ENCODE peak calls at places on chromosomes 5 and 9, in four cellular contexts. R is HL-60, V is GM12878, F is K562. A is an unnamed sample.

GRCh38 chr9:133090752-133091325 is 29.1 kb downstream of the CEL start:
- DNase-seq in R (no peak), V (no peak), F (no peak), A (no peak)

GRCh38 chr9:114512337-114512874 is 7.1 kb upstream of the WHRN start:
- DNase-seq in R (no peak), V (no peak), F (no peak), A (no peak)

GRCh38 chr9:38142201-38142600 is 73.2 kb upstream of the SHB start:
- DNase-seq in R (no peak), V (no peak), F (no peak), A (no peak)

GRCh38 chr5:56900395-56900794 is 9.0 kb upstream of the SETD9 start:
- DNase-seq in R (no peak), V (no peak), F (no peak), A (no peak)

GRCh38 chr9:124776952-124777645 is at the start of gene OLFML2A:
- DNase-seq in R (no peak), V (no peak), F (no peak), A (peak)

GRCh38 chr5:43602818-43603534 is at the start of gene NNT:
- DNase-seq in R (peak), V (no peak), F (peak), A (peak)

GRCh38 chr5:59832577-59833301 is 60.8 kb downstream of the PDE4D start:
- DNase-seq in R (no peak), V (no peak), F (no peak), A (no peak)

GRCh38 chr5:14212838-14213237 is 69.7 kb downstream of the TRIO start:
- DNase-seq in R (no peak), V (peak), F (no peak), A (no peak)

GRCh38 chr9:134568116-134568515 is 73.5 kb upstream of the COL5A1 start:
- DNase-seq in R (no peak), V (no peak), F (no peak), A (no peak)

GRCh38 chr9:24766081-24766480 is 220.4 kb upstream of the IZUMO3 start:
- DNase-seq in R (no peak), V (no peak), F (no peak), A (no peak)

GRCh38 chr5:125476888-125477585 is 730.6 kb upstream of the ZNF608 start:
- DNase-seq in R (no peak), V (no peak), F (no peak), A (no peak)

GRCh38 chr5:149797897-149798296 is 67.8 kb downstream of the PPARGC1B start:
- DNase-seq in R (no peak), V (no peak), F (no peak), A (no peak)

GRCh38 chr5:149799965-149800516 is 69.9 kb downstream of the PPARGC1B start:
- DNase-seq in R (no peak), V (no peak), F (peak), A (no peak)

GRCh38 chr5:149800563-149801103 is 70.5 kb downstream of the PPARGC1B start:
- DNase-seq in R (no peak), V (no peak), F (no peak), A (no peak)

GRCh38 chr5:149798466-149798865 is 68.4 kb downstream of the PPARGC1B start:
- DNase-seq in R (no peak), V (no peak), F (peak), A (no peak)

GRCh38 chr5:149799119-149799623 is 69.1 kb downstream of the PPARGC1B start:
- DNase-seq in R (no peak), V (no peak), F (peak), A (no peak)
- TF ChIP-seq SPI1 in R (no peak), V (no peak), F (no peak), A (no peak)

GRCh38 chr5:127934791-127935256 is 148.7 kb upstream of the SLC12A2 start:
- DNase-seq in R (no peak), V (no peak), F (no peak), A (no peak)
- TF ChIP-seq SPI1 in R (no peak), V (no peak), F (no peak), A (no peak)

GRCh38 chr9:130137081-130137869 is 34.9 kb upstream of the NCS1 start:
- DNase-seq in R (no peak), V (no peak), F (peak), A (no peak)

GRCh38 chr9:130138791-130139190 is 33.4 kb upstream of the NCS1 start:
- DNase-seq in R (no peak), V (no peak), F (peak), A (no peak)

GRCh38 chr9:130140701-130141100 is 31.5 kb upstream of the NCS1 start:
- DNase-seq in R (no peak), V (no peak), F (no peak), A (no peak)

GRCh38 chr9:130139251-130139650 is 33.0 kb upstream of the NCS1 start:
- DNase-seq in R (no peak), V (no peak), F (no peak), A (no peak)

GRCh38 chr9:130137870-130138653 is 34.1 kb upstream of the NCS1 start:
- DNase-seq in R (peak), V (no peak), F (peak), A (no peak)
- TF ChIP-seq SPI1 in R (no peak), V (no peak), F (no peak), A (no peak)

GRCh38 chr9:127129718-127130085 is 7.3 kb upstream of the ANGPTL2 start:
- DNase-seq in R (no peak), V (no peak), F (no peak), A (no peak)

GRCh38 chr9:127126981-127127380 is 4.5 kb upstream of the ANGPTL2 start:
- DNase-seq in R (no peak), V (no peak), F (no peak), A (no peak)

GRCh38 chr9:127130235-127130634 is 7.8 kb upstream of the ANGPTL2 start:
- DNase-seq in R (no peak), V (no peak), F (no peak), A (no peak)

GRCh38 chr9:127129073-127129717 is 6.8 kb upstream of the ANGPTL2 start:
- DNase-seq in R (no peak), V (no peak), F (peak), A (no peak)

DNA sequence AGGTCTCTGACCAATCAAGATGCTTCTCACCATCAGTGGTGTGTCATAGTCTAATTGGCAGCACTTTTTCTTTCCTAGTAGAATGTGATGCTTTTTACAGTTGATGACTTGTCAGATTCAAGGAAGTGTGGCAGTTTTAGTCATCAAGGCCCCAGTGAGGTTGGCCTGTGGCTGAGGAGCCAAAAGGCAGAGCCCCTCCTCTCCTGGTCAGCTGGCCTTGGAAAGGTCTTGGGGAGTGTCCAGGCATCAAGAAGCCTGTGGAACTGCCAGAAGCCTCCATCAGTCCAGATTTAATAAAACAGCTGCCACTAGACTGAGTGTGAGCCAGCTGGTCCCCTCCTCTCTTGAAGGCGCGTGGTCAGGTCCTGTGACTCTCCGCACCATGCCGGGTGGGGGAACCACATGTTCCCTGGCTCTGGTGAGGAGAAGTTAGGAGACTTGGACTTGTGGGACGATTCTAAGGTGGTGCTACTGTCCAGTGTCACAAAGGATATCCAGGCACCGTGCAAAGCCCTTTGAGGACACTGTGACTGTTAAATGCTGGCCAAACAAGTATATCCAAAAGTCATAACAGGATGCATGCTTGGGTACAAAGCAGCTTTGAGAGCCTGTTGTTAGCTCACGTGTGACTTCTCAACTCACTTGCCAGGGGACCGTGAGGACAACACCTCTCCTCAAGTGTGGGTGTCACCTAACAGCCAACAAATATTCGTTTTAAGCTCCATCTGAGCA is 6.1 kb upstream of the ANGPTL2 start:
- DNase-seq in R (no peak), V (no peak), F (no peak), A (no peak)
- TF ChIP-seq SPI1 in R (no peak), V (no peak), F (no peak), A (no peak)

GRCh38 chr5:134027203-134027582 is 22.4 kb upstream of the VDAC1 start:
- DNase-seq in R (no peak), V (no peak), F (no peak), A (no peak)

GRCh38 chr5:134026521-134027202 is 21.9 kb upstream of the VDAC1 start:
- DNase-seq in R (no peak), V (no peak), F (peak), A (peak)

GRCh38 chr5:134028496-134028895 is 23.7 kb upstream of the VDAC1 start:
- DNase-seq in R (no peak), V (no peak), F (no peak), A (no peak)

GRCh38 chr5:134025786-134026185 is 21.0 kb upstream of the VDAC1 start:
- DNase-seq in R (no peak), V (no peak), F (no peak), A (no peak)

DNA sequence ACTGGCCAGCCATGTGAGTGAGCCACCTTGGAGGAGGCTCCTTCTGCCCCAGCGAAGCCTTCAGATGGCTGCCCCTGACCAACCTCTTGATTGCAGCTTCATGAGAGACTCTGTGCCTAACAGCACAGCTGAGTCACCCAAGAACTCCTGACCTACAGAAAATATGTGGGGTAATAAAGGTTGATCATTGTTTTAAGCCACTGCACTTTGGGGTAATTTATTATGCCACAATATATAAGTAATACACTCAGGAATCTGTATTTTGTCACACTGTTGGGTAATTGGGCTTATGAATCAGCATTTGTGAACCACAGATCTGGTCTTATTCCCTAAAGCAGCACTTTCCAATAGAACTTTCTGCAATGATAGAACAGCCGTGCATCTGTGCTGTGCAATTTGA is 24.4 kb upstream of the VDAC1 start:
- DNase-seq in R (no peak), V (no peak), F (no peak), A (no peak)
- TF ChIP-seq SPI1 in R (no peak), V (no peak), F (no peak), A (no peak)

DNA sequence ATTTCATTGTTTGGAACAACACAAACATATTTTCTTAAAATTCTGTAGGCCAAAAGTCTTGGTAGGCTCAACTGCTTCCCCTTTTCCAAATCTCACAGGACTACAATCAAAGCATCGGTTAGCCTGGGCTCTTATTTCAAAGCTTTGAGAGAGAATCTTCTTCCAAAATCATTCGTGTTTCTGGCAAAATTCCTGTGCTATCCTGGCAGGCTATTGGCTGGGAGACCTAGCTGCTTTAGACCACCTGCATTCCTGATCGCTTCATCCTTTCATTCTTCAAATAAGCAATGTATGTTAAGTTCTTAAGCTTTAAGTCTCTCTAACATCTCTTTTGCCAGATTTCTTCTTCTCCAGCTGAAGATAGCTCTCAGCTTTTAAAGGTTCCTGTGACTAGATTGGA is 629.9 kb upstream of the CDH18 start:
- DNase-seq in R (no peak), V (no peak), F (no peak), A (no peak)
- TF ChIP-seq SPI1 in R (no peak), V (no peak), F (no peak), A (no peak)

GRCh38 chr5:61746836-61747575 is 414.9 kb downstream of the ZSWIM6 start:
- DNase-seq in R (no peak), V (no peak), F (no peak), A (no peak)

GRCh38 chr5:61748651-61749050 is 416.6 kb downstream of the ZSWIM6 start:
- DNase-seq in R (no peak), V (no peak), F (no peak), A (no peak)

DNA sequence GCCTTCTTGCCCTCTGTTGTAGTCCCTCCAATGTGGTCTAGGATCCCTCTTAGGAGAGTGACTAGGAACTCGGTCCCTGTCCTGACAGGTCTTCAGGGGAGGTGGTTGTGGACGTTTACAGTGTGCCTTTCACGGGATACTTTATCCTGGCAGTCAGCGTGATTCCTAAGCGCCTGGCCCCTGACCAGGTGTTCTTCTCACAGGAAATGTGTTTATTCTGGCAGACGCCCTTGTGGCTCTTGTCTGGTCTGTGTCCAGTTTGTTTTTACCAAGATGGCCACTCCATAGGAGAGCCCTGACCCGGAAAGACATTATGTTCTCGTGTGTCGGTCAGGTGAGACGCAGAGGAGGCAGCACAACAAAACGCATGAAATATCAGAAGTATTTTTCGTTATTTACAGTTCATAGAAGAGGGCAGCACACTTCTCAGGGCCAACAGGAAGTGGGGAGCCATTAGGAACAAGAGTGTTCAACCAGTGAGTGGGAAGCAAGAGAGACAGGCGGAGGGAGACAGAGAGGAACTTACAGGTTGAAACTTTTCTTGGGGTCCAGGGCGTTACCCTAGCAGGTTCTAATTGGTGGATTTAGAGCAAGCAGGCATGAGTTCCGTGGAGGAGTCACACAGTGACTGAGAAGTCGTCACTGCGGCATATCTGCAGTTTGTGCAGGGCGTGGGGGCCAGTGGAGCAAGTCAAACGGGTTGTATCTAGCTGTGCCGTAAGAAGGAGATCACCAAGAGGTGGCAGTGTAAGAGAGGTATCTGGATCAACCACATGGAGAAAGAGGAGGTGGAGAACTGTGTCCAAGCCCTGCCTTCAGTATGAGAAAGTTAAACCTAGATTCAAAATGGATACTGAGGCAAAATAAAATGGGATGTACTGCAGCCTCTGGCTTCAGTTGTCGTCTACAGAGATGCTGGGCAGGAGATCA is 412.9 kb downstream of the ZSWIM6 start:
- DNase-seq in R (no peak), V (no peak), F (peak), A (no peak)
- TF ChIP-seq SPI1 in R (no peak), V (no peak), F (no peak), A (no peak)

DNA sequence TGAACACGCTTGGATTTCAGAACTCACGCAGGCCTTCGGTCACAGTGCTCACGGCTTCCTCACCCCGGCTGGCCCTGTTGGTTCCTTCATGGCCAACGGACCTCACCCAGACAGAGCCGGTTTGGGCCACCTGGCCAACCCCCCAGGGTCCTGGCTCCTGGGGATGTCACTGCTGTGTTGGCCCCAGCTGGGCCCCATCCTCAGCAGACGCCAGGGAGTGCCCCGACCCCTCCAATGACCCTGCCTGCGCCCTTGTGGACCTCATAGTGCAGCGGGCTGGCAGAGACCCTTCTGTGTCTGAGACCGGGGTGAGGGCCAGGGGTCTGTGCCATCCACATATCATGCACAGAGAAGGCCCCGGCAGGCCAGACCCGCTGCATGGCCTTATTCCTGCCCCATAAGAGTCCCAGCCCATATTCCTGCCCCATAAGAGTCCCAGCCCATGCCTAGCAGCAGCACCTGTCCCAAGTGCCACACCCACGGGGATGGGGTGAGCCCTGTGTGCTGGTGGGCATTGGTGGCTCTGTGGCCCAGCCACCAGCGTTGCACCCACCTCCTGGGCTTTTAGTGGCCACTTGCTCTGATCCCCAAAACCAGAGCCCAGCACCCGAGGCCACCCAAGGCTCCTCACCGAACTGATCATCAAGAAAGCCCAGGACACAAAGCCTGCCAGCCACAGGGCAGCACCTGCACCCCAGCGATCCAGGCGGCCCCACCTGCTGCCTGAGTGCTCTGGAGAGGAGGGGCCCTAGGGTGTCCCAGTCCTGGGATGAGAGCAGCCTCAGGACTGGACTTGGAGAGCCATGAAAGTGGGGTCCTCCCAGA is 1.3 kb upstream of the LPCAT1 start:
- DNase-seq in R (no peak), V (no peak), F (no peak), A (no peak)
- TF ChIP-seq SPI1 in R (no peak), V (no peak), F (no peak), A (no peak)